ENCODE peak calls at places on chromosome 4, in eight cellular contexts. J is psoas muscle, D is fibroblast of lung, G is uterus, O is heart right ventricle, W is IMR-90, Y is heart left ventricle, E is cardiac muscle cell. X is an unnamed sample.

GRCh38 chr4:13285336-13285735 is 198.8 kb downstream of the RAB28 start:
- DNase-seq in J (no peak), D (no peak), G (no peak), O (no peak), W (no peak), Y (no peak), E (no peak), X (no peak)

GRCh38 chr4:108060164-108060563 is 70.5 kb downstream of the HADH start:
- DNase-seq in J (no peak), D (peak; percentile 71), G (no peak), O (no peak), W (peak; percentile 46), Y (no peak), E (peak; percentile 23), X (no peak)

GRCh38 chr4:143289370-143289769 is 47.3 kb upstream of the GAB1 start:
- DNase-seq in J (no peak), D (no peak), G (no peak), O (no peak), W (no peak), Y (no peak), E (no peak), X (no peak)

GRCh38 chr4:133186845-133187244 is 37.8 kb downstream of the PCDH10 start:
- DNase-seq in J (no peak), D (no peak), G (no peak), O (no peak), W (peak; percentile 0), Y (no peak), E (no peak), X (no peak)

GRCh38 chr4:119068529-119068962 is 67.1 kb upstream of the MYOZ2 start:
- DNase-seq in J (no peak), D (no peak), G (peak; percentile 40), O (no peak), W (peak; percentile 32), Y (no peak), E (no peak), X (no peak)

GRCh38 chr4:170001688-170002267 is 24.4 kb downstream of the MFAP3L start:
- DNase-seq in J (no peak), D (no peak), G (no peak), O (no peak), W (no peak), Y (no peak), E (no peak), X (no peak)

GRCh38 chr4:16896871-16897270 is 1.6 kb downstream of the LDB2 start:
- DNase-seq in J (no peak), D (peak; percentile 83), G (no peak), O (no peak), W (peak; percentile 86), Y (no peak), E (peak; percentile 38), X (no peak)

GRCh38 chr4:57763070-57763469 is 652.9 kb upstream of the IGFBP7 start:
- DNase-seq in J (no peak), D (no peak), G (no peak), O (no peak), W (no peak), Y (no peak), E (no peak), X (no peak)

GRCh38 chr4:82901129-82901718 is 689 bp downstream of the THAP9 start:
- DNase-seq in J (no peak), D (no peak), G (no peak), O (no peak), W (no peak), Y (no peak), E (peak; percentile 76), X (no peak)

GRCh38 chr4:52069566-52069965 is 18.5 kb downstream of the SPATA18 start:
- DNase-seq in J (no peak), D (no peak), G (no peak), O (no peak), W (no peak), Y (no peak), E (no peak), X (no peak)

GRCh38 chr4:106287353-106287969 is 28.5 kb downstream of the TBCK start:
- DNase-seq in J (no peak), D (peak; percentile 86), G (no peak), O (no peak), W (peak; percentile 95), Y (no peak), E (no peak), X (no peak)

GRCh38 chr4:176875026-176875425 is 82.3 kb upstream of the VEGFC start:
- DNase-seq in J (no peak), D (no peak), G (no peak), O (no peak), W (no peak), Y (no peak), E (no peak), X (no peak)

GRCh38 chr4:42344749-42345148 is 52.5 kb upstream of the SHISA3 start:
- DNase-seq in J (no peak), D (no peak), G (no peak), O (no peak), W (no peak), Y (no peak), E (no peak), X (no peak)

GRCh38 chr4:109044446-109044845 is 258.0 kb downstream of the COL25A1 start:
- DNase-seq in J (no peak), D (peak; percentile 20), G (no peak), O (no peak), W (no peak), Y (no peak), E (no peak), X (no peak)

GRCh38 chr4:40378619-40379018 is 43.5 kb downstream of the CHRNA9 start:
- DNase-seq in J (no peak), D (no peak), G (no peak), O (no peak), W (no peak), Y (no peak), E (no peak), X (no peak)

GRCh38 chr4:26884486-26884988 is 23.9 kb downstream of the STIM2 start:
- DNase-seq in J (no peak), D (no peak), G (no peak), O (no peak), W (no peak), Y (no peak), E (peak; percentile 20), X (no peak)

GRCh38 chr4:56106180-56106579 is 157.4 kb downstream of the CEP135 start:
- DNase-seq in J (no peak), D (no peak), G (no peak), O (no peak), W (no peak), Y (no peak), E (no peak), X (no peak)

GRCh38 chr4:55458611-55459010 is 62.9 kb downstream of the TMEM165 start:
- DNase-seq in J (no peak), D (no peak), G (no peak), O (no peak), W (peak; percentile 41), Y (no peak), E (no peak), X (no peak)

GRCh38 chr4:39044947-39045734 is 12.9 kb upstream of the TMEM156 start:
- DNase-seq in J (peak; percentile 46), D (no peak), G (no peak), O (peak; percentile 15), W (no peak), Y (no peak), E (peak; percentile 67), X (no peak)

GRCh38 chr4:182897601-182898478 is 19.3 kb downstream of the DCTD start:
- DNase-seq in J (no peak), D (no peak), G (no peak), O (no peak), W (no peak), Y (no peak), E (no peak), X (no peak)

GRCh38 chr4:3464349-3464905 is 1.3 kb downstream of the DOK7 start:
- DNase-seq in J (peak; percentile 18), D (no peak), G (no peak), O (no peak), W (no peak), Y (no peak), E (no peak), X (no peak)
- H3K4me3 ChIP-seq in J (peak overlapping the region; percentile 78), D (no peak overlapping the region), G (no peak overlapping the region), O (peak overlapping the region; percentile 49), W (no peak overlapping the region), Y (peak overlapping the region; percentile 65), E (no peak overlapping the region), X (no peak overlapping the region)

GRCh38 chr4:1266881-1267763 is 18.2 kb upstream of the CTBP1 start:
- DNase-seq in J (no peak), D (no peak), G (no peak), O (no peak), W (no peak), Y (no peak), E (no peak), X (no peak)

GRCh38 chr4:1261107-1261928 is 12.4 kb upstream of the CTBP1 start:
- DNase-seq in J (no peak), D (no peak), G (no peak), O (no peak), W (no peak), Y (no peak), E (no peak), X (no peak)

GRCh38 chr4:1264942-1265341 is 16.0 kb upstream of the CTBP1 start:
- DNase-seq in J (no peak), D (no peak), G (no peak), O (no peak), W (no peak), Y (no peak), E (no peak), X (no peak)

GRCh38 chr4:1269209-1269608 is 20.3 kb upstream of the CTBP1 start:
- DNase-seq in J (no peak), D (no peak), G (no peak), O (no peak), W (no peak), Y (no peak), E (no peak), X (no peak)

DNA sequence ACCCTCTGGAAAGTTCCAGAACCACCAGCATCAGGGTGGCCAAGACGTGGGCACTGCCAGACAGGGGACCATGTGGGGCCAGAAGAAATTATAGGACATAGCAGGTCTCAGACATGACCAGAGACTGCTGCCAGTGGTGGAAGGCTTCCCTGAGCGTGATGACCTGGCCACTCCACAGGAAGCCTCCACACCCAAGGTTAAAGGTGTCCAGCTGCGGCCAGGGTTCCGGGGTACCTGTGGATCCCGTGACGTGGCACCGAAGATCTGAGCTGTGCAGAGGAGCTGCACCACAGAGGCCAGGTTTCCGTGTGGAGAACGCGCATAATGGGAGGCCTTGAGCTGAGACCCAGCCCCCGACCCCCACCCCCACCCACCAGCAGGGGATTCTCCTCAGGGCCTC is 16.4 kb upstream of the CTBP1 start:
- DNase-seq in J (no peak), D (no peak), G (no peak), O (no peak), W (no peak), Y (no peak), E (no peak), X (no peak)
- TF ChIP-seq CTCF in J (no peak), D (no peak), G (no peak), O (no peak), W (no peak), Y (no peak), E (no peak), X (no peak)

GRCh38 chr4:99447079-99447478 is 11.9 kb upstream of the ADH7 start:
- DNase-seq in J (no peak), D (peak; percentile 55), G (no peak), O (no peak), W (peak; percentile 43), Y (no peak), E (no peak), X (no peak)

GRCh38 chr4:99447513-99447912 is 12.4 kb upstream of the ADH7 start:
- DNase-seq in J (no peak), D (no peak), G (no peak), O (no peak), W (no peak), Y (no peak), E (no peak), X (no peak)
- H3K27ac ChIP-seq in J (no peak overlapping the region), D (no peak overlapping the region), G (no peak overlapping the region), O (no peak overlapping the region), W (no peak overlapping the region), Y (no peak overlapping the region), E (no peak overlapping the region), X (no peak overlapping the region)

GRCh38 chr4:94841864-94842221 is 84.1 kb downstream of the BMPR1B start:
- DNase-seq in J (no peak), D (no peak), G (no peak), O (no peak), W (no peak), Y (no peak), E (no peak), X (no peak)
- H3K4me3 ChIP-seq in J (no peak overlapping the region), D (no peak overlapping the region), G (no peak overlapping the region), O (no peak overlapping the region), W (no peak overlapping the region), Y (no peak overlapping the region), E (no peak overlapping the region), X (no peak overlapping the region)